ENCODE peak calls at places on chromosomes 2 and 18, in four cellular contexts. One of them, this sample, is unnamed.

GRCh38 chr18:37270046-37270665 is 295.4 kb downstream of the CELF4 start:
- DNase-seq in GM12878: no peak
- DNase-seq in HepG2: peak; percentile 21
- DNase-seq in K562: peak; percentile 56
- DNase-seq in this sample: no peak

GRCh38 chr2:225999692-226000091 is 600.2 kb downstream of the NYAP2 start:
- DNase-seq in GM12878: no peak
- DNase-seq in HepG2: no peak
- DNase-seq in K562: no peak
- DNase-seq in this sample: no peak

GRCh38 chr2:160613466-160614153 is 120.0 kb upstream of the RBMS1 start:
- DNase-seq in GM12878: no peak
- DNase-seq in HepG2: no peak
- DNase-seq in K562: no peak
- DNase-seq in this sample: no peak

GRCh38 chr2:85085563-85085962 is 47.6 kb upstream of the TCF7L1 start:
- DNase-seq in GM12878: no peak
- DNase-seq in HepG2: no peak
- DNase-seq in K562: no peak
- DNase-seq in this sample: no peak

GRCh38 chr18:51491678-51492372 is 294.3 kb upstream of the MEX3C start:
- DNase-seq in GM12878: no peak
- DNase-seq in HepG2: no peak
- DNase-seq in K562: no peak
- DNase-seq in this sample: no peak

GRCh38 chr18:55324166-55324565 is 263.8 kb downstream of the TCF4 start:
- DNase-seq in GM12878: no peak
- DNase-seq in HepG2: no peak
- DNase-seq in K562: no peak
- DNase-seq in this sample: no peak

GRCh38 chr2:237201461-237202287 is 116.0 kb downstream of the COPS8 start:
- DNase-seq in GM12878: peak; percentile 25
- DNase-seq in HepG2: peak; percentile 55
- DNase-seq in K562: peak; percentile 77
- DNase-seq in this sample: no peak

GRCh38 chr2:159683804-159684203 is 28.5 kb upstream of the MARCHF7 start:
- DNase-seq in GM12878: no peak
- DNase-seq in HepG2: no peak
- DNase-seq in K562: no peak
- DNase-seq in this sample: no peak

GRCh38 chr2:15272961-15273360 is 288.2 kb downstream of the NBAS start:
- DNase-seq in GM12878: no peak
- DNase-seq in HepG2: no peak
- DNase-seq in K562: no peak
- DNase-seq in this sample: no peak

GRCh38 chr18:11074879-11075278 is 74.5 kb downstream of the PIEZO2 start:
- DNase-seq in GM12878: no peak
- DNase-seq in HepG2: no peak
- DNase-seq in K562: no peak
- DNase-seq in this sample: no peak

GRCh38 chr2:31835450-31835849 is 175.4 kb downstream of the MEMO1 start:
- DNase-seq in GM12878: no peak
- DNase-seq in HepG2: no peak
- DNase-seq in K562: no peak
- DNase-seq in this sample: no peak

GRCh38 chr2:234873828-234874173 is 78.0 kb upstream of the SH3BP4 start:
- DNase-seq in GM12878: no peak
- DNase-seq in HepG2: no peak
- DNase-seq in K562: no peak
- DNase-seq in this sample: no peak

GRCh38 chr18:78666666-78667335 is 312.8 kb upstream of the SALL3 start:
- DNase-seq in GM12878: no peak
- DNase-seq in HepG2: no peak
- DNase-seq in K562: no peak
- DNase-seq in this sample: no peak

GRCh38 chr18:10051877-10052631 is 138.2 kb downstream of the VAPA start:
- DNase-seq in GM12878: no peak
- DNase-seq in HepG2: peak; percentile 20
- DNase-seq in K562: no peak
- DNase-seq in this sample: no peak

GRCh38 chr2:236876642-236877041 is 209.0 kb upstream of the COPS8 start:
- DNase-seq in GM12878: no peak
- DNase-seq in HepG2: no peak
- DNase-seq in K562: no peak
- DNase-seq in this sample: no peak

GRCh38 chr2:120539937-120540718 is 194.2 kb downstream of the INHBB start:
- DNase-seq in GM12878: no peak
- DNase-seq in HepG2: peak; percentile 94
- DNase-seq in K562: no peak
- DNase-seq in this sample: no peak

GRCh38 chr2:171798156-171798815 is 95.8 kb downstream of the SLC25A12 start:
- DNase-seq in GM12878: no peak
- DNase-seq in HepG2: peak; percentile 60
- DNase-seq in K562: no peak
- DNase-seq in this sample: no peak

GRCh38 chr2:120853294-120854013 is 117.8 kb downstream of the GLI2 start:
- DNase-seq in GM12878: no peak
- DNase-seq in HepG2: no peak
- DNase-seq in K562: no peak
- DNase-seq in this sample: no peak

GRCh38 chr2:34892766-34893165 is 1293.7 kb upstream of the FAM98A start:
- DNase-seq in GM12878: no peak
- DNase-seq in HepG2: no peak
- DNase-seq in K562: no peak
- DNase-seq in this sample: no peak

DNA sequence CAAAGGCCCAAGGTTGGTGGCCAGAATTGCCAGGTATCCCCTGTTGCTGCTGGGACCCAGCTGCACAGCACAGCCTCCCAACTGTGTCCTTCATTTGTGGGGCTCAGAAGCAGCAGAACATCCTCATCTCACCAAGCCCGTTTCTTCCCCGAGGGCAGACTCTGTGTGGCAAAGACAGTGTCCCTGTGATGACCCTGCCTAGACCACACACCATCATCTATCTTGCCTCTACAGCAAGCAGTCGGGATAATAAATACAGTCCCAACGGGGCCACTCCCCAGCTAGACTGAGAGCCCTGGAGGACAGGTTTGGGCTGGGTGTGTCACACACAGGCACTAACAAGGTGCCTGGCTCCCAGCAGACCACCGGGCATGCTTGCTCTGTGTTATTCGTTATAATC is 93.4 kb downstream of the PTGR3 start:
- DNase-seq in GM12878: no peak
- DNase-seq in HepG2: no peak
- DNase-seq in K562: no peak
- DNase-seq in this sample: peak; percentile 14
- TF ChIP-seq BRCA1 in GM12878: no peak
- TF ChIP-seq BRCA1 in HepG2: no peak
- TF ChIP-seq BRCA1 in K562: no peak
- TF ChIP-seq BRCA1 in this sample: no peak

GRCh38 chr18:32577561-32577960 is 106.9 kb upstream of the GAREM1 start:
- DNase-seq in GM12878: no peak
- DNase-seq in HepG2: no peak
- DNase-seq in K562: no peak
- DNase-seq in this sample: no peak

DNA sequence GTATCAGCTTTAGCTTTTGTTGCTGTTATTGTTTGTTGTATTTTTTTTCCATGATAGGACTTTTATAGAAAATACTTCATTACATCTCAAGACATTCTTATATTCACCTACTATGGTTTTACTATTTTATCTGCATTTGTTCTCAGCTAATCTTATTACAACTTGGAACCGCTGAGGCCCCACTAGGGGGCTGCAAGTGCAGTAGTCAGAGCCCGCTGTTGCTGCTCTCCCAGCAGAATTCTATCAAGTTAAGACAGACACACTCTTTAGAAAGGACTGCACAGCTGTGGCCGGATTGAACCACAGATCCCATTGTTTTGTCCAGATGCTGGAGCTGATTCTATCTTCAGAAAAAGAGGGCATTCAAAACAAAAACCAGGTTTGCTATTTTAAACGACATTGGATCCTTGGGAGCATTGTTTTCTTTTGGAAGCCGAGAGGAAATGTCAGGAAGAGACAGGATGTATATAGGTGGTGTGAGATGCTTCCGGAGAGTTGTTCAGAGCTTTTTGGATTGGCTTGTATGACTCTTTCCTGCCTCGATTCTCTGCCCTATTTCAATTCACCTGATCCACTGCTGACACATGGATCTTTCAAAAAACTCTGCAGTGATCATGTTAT is 105.7 kb upstream of the GAREM1 start:
- DNase-seq in GM12878: no peak
- DNase-seq in HepG2: peak; percentile 29
- DNase-seq in K562: no peak
- DNase-seq in this sample: no peak
- TF ChIP-seq BRCA1 in GM12878: no peak
- TF ChIP-seq BRCA1 in HepG2: no peak
- TF ChIP-seq BRCA1 in K562: no peak
- TF ChIP-seq BRCA1 in this sample: no peak

GRCh38 chr2:28366496-28367282 is 26.0 kb upstream of the FOSL2 start:
- DNase-seq in GM12878: no peak
- DNase-seq in HepG2: no peak
- DNase-seq in K562: peak; percentile 91
- DNase-seq in this sample: no peak

GRCh38 chr2:28364611-28365010 is 28.0 kb upstream of the FOSL2 start:
- DNase-seq in GM12878: no peak
- DNase-seq in HepG2: no peak
- DNase-seq in K562: no peak
- DNase-seq in this sample: no peak

GRCh38 chr2:28366149-28366495 is 26.5 kb upstream of the FOSL2 start:
- DNase-seq in GM12878: no peak
- DNase-seq in HepG2: no peak
- DNase-seq in K562: no peak
- DNase-seq in this sample: no peak

GRCh38 chr2:28363676-28364075 is 29.0 kb upstream of the FOSL2 start:
- DNase-seq in GM12878: no peak
- DNase-seq in HepG2: no peak
- DNase-seq in K562: no peak
- DNase-seq in this sample: no peak

GRCh38 chr2:28365158-28365557 is 27.5 kb upstream of the FOSL2 start:
- DNase-seq in GM12878: no peak
- DNase-seq in HepG2: no peak
- DNase-seq in K562: no peak
- DNase-seq in this sample: no peak
- TF ChIP-seq BRCA1 in GM12878: no peak
- TF ChIP-seq BRCA1 in HepG2: no peak
- TF ChIP-seq BRCA1 in K562: no peak
- TF ChIP-seq BRCA1 in this sample: no peak

DNA sequence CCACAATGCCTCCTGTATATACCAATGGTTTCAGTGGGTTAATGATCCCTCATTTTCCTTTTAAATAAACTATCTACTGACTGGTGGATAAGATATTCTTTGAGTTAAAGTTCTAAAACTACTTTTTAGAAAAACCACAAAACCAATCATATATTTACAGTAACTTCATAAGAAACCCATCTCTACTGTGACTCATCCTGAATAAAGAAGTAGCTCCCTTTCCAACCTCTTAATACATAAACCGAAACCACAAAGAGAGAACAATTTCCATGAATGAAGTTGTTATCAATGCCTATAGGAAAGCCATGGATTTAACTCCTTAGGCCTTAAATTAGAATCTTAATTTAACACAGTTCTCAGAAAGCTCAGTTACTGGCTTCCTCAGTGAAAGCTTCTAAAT is 227.0 kb upstream of the SMAD7 start:
- DNase-seq in GM12878: no peak
- DNase-seq in HepG2: peak; percentile 34
- DNase-seq in K562: no peak
- DNase-seq in this sample: no peak
- TF ChIP-seq BRCA1 in GM12878: no peak
- TF ChIP-seq BRCA1 in HepG2: no peak
- TF ChIP-seq BRCA1 in K562: no peak
- TF ChIP-seq BRCA1 in this sample: no peak

DNA sequence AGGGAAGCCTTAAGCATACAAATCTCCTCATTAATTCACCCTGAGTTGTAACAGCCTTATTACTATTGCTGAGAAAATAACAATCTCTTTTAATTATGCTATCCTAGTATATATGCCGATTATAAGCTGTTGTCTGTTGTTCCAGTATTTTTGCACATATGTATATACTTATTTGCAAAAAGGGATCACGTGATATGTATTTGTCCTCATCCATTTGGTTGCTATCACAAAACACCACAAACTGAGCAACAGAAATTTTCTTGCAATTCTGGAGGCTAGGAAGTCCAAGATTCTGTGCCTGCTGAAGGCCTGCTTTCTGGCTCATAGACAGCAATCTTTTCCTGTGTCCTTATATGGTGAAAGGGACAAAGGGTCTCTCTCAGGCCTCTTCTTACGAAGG is 186.5 kb downstream of the LPIN1 start:
- DNase-seq in GM12878: no peak
- DNase-seq in HepG2: no peak
- DNase-seq in K562: no peak
- DNase-seq in this sample: no peak
- TF ChIP-seq BRCA1 in GM12878: no peak
- TF ChIP-seq BRCA1 in HepG2: no peak
- TF ChIP-seq BRCA1 in K562: no peak
- TF ChIP-seq BRCA1 in this sample: no peak

GRCh38 chr2:190695739-190696138 is 46.9 kb downstream of the NAB1 start:
- DNase-seq in GM12878: no peak
- DNase-seq in HepG2: no peak
- DNase-seq in K562: no peak
- DNase-seq in this sample: no peak
- TF ChIP-seq BRCA1 in GM12878: no peak
- TF ChIP-seq BRCA1 in HepG2: no peak
- TF ChIP-seq BRCA1 in K562: no peak
- TF ChIP-seq BRCA1 in this sample: no peak

GRCh38 chr2:75142081-75142480 is 57.2 kb downstream of the TACR1 start:
- DNase-seq in GM12878: no peak
- DNase-seq in HepG2: no peak
- DNase-seq in K562: no peak
- DNase-seq in this sample: no peak
- TF ChIP-seq BRCA1 in GM12878: no peak
- TF ChIP-seq BRCA1 in HepG2: no peak
- TF ChIP-seq BRCA1 in K562: no peak
- TF ChIP-seq BRCA1 in this sample: no peak

GRCh38 chr2:115400940-115401339 is 958.5 kb downstream of the DPP10 start:
- DNase-seq in GM12878: no peak
- DNase-seq in HepG2: no peak
- DNase-seq in K562: no peak
- DNase-seq in this sample: no peak
- TF ChIP-seq BRCA1 in GM12878: no peak
- TF ChIP-seq BRCA1 in HepG2: no peak
- TF ChIP-seq BRCA1 in K562: no peak
- TF ChIP-seq BRCA1 in this sample: no peak

This sample was measured in H1.